ENCODE peak calls at places on chromosome 4, in four cellular contexts. H, T, D and I are unnamed samples.

GRCh38 chr4:145722561-145722960 is 42.6 kb downstream of the C4orf51 start:
- DNase-seq in T (no peak), D (no peak), H (no peak), I (no peak)

GRCh38 chr4:23022032-23022431 is 329.3 kb downstream of the GBA3 start:
- DNase-seq in H (no peak), D (peak), T (no peak), I (no peak)

GRCh38 chr4:242121-242848 is 63.0 kb downstream of the ZNF732 start:
- DNase-seq in H (no peak), T (peak), D (peak), I (peak)

GRCh38 chr4:164251257-164251656 is 502.7 kb upstream of the SMIM31 start:
- DNase-seq in H (no peak), D (no peak), T (no peak), I (no peak)

GRCh38 chr4:534101-534575 is 35.1 kb downstream of the PIGG start:
- DNase-seq in D (no peak), T (no peak), H (no peak), I (no peak)

GRCh38 chr4:151676301-151676700 is 84.5 kb downstream of the GATB start:
- DNase-seq in T (no peak), D (no peak), H (no peak), I (no peak)

GRCh38 chr4:126182801-126183200 is 868.0 kb downstream of the FAT4 start:
- DNase-seq in T (no peak), D (no peak), H (no peak), I (no peak)

GRCh38 chr4:53586121-53586816 is 5.0 kb downstream of the LNX1 start:
- DNase-seq in T (no peak), H (no peak), D (no peak), I (no peak)

GRCh38 chr4:73676136-73676535 is 55.9 kb upstream of the RASSF6 start:
- DNase-seq in T (no peak), H (no peak), D (no peak), I (no peak)

DNA sequence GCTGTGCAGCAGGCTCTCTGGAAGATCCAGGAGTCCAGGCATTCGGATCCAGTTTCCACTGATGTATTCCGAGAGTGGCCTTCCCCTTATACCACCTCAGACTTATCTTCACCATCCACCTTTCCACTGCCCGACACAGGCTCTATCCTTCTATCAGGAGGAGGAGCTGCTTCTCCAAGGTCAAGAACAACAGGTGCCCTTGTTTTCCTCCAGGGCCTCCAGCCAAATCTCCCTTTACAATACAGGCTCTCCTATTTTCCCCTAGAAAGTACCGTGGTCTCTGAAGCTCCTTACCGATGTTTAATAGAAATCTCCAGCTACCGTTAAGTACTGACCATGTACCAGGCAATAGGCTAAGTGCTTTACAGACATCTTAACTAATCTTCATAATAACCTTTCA is 61.3 kb downstream of the AFAP1 start:
- DNase-seq in H (no peak), T (no peak), D (no peak), I (no peak)
- H3K4me3 ChIP-seq in H (no peak), T (no peak), D (no peak), I (no peak)

GRCh38 chr4:2816401-2816954 is 23.6 kb downstream of the SH3BP2 start:
- DNase-seq in D (no peak), T (no peak), H (no peak), I (no peak)

GRCh38 chr4:2819244-2820215 is 24.1 kb upstream of the ADD1 start:
- DNase-seq in T (no peak), D (peak), H (no peak), I (no peak)

GRCh38 chr4:2817136-2817535 is 24.3 kb downstream of the SH3BP2 start:
- DNase-seq in T (no peak), H (no peak), D (peak), I (no peak)

GRCh38 chr4:2818351-2818939 is 25.2 kb upstream of the ADD1 start:
- DNase-seq in H (peak), T (no peak), D (peak), I (peak)

DNA sequence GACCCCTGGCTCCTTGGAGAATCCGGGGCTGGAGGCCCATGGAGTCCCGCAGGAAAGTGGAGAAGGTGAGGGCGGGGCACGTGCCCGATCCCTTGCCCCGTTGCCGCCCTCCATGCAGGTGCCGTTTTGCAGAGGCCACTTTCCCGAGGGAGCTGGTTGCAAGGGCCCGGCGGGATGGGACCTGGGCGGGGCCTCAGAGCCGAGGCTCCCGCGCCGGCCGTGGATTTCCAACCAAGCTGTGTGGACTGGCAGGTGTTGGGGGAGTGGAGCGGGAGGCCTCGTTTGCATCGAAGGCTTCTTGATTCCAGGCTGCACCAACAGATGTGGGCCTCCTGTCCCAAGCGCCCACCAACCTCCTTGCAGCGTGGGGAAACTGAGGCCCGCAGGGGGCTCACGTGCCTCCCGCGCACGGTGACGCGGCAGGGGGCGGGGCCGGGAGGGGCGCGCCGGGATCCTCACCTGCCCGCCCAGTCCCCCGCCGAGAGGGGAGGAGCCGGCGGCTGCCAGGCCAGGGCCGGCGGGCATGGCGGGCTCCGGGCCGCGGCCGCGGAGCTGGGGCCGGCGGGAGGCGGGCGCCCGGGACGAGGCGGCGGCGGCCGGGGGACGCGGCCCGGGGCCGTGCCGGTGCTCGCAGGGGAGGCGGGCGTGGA is 24.9 kb downstream of the SH3BP2 start:
- DNase-seq in H (peak), T (no peak), D (peak), I (peak)
- H3K27ac ChIP-seq in H (no peak), T (peak), D (no peak), I (peak)

DNA sequence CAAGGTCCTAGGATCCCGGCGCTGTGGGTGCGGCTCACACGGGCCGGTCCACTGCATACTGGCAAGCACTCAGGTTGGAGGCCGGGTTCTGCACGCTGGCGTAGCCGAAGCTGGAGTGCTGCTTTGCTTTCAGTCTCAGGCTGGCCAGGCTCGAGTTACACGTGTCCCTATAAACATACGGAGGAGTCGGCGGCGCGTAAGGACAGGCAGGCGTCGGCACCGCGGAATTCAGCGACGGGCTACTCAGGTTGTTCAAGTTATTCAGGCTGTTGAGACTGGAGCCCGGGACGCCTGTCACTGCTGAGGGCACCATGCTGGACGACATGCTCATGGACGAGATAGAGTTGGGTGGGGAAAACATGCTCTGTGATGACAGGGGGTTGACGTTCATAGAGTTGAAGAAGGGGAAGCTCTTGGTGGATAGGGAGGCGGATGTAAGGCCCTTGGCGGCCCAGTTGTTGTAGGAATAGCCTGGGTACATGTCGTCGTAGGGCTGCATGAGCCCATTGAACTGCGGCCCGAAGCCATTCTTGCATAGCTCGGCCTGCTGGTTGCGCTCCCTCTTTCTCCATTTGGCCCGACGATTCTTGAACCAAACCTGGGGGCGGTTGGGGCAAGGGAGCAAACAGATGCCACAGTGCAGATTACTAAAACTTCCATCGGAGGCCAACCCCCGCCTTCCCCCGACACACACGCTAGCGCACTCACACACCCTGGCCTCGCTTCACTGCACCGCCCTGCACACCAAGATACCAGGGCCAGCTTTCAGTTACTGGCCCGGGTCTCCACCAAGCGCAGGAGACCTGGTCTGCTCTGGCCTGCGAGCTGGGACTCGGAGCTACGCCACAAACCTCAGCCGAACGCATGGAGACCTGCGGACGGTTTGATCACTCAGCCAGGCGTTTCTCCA is 4.5 kb downstream of the PITX2 start:
- DNase-seq in H (no peak), T (no peak), D (peak), I (no peak)
- H3K4me3 ChIP-seq in H (no peak), T (no peak), D (no peak), I (no peak)

GRCh38 chr4:75630932-75631320 is 598 bp upstream of the CDKL2 start:
- DNase-seq in H (no peak), T (no peak), D (peak), I (no peak)
- H3K27ac ChIP-seq in H (no peak), T (peak), D (no peak), I (peak)

GRCh38 chr4:4402966-4403365 is 16.1 kb downstream of the NSG1 start:
- DNase-seq in T (no peak), D (no peak), H (no peak), I (no peak)
- H3K4me3 ChIP-seq in T (no peak), D (no peak), H (no peak), I (no peak)

DNA sequence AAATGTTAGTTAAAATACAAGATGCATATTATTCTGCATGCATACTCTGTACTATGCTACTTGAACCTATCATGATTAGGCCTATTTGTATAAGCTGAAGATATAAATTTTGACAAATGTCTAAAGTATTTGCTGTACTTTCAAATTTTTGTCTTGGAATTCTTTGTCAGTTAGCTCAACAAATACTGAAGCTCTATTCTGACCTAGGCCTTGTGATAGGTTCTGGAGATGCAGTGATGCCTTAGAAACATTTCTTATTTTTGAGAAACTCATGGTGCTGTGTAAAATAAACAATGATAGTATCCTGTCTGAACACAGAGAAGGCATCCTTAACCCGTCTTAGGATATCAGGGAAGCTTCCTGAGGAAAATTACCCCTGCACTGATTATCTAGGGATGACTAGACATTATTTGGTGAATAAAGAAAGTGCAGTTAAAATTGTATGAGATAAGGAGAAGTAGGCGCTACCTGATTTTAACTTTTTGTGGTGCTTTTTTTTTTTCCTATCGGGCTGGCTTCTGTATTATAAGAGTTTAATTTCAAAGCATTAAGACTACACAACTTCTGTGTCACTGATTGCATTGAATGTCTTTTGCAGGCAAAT is 43.4 kb downstream of the MOB1B start:
- DNase-seq in T (no peak), D (no peak), H (no peak), I (no peak)
- H3K27ac ChIP-seq in T (no peak), D (no peak), H (peak), I (no peak)

GRCh38 chr4:140157341-140157740 is 3.4 kb upstream of the MAML3 start:
- DNase-seq in D (no peak), T (no peak), H (no peak), I (no peak)
- H3K4me3 ChIP-seq in D (no peak), T (no peak), H (no peak), I (no peak)

DNA sequence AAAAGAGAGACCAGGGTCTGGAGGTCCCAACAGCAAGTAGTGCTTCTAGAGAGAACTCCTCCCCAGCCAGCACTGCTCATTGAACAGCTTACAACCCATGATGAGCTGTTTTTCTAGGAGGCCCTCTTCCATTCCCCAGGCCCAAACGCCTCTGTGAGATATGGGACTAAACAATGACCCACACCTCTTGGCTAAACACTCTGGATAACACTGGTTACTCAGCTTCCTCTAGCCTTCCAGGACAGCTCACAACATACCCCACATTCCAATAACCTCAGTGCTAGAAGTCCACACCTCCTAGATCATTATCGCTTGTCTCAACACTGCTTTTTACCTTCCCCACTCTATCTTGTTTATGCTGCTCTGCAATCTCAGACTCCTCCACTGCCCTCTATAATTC is 35.4 kb upstream of the PGRMC2 start:
- DNase-seq in H (no peak), T (no peak), D (no peak), I (no peak)
- H3K27ac ChIP-seq in H (peak), T (no peak), D (no peak), I (no peak)

GRCh38 chr4:102352774-102353173 is 7.5 kb upstream of the SLC39A8 start:
- DNase-seq in T (no peak), D (no peak), H (no peak), I (peak)
- H3K4me3 ChIP-seq in T (no peak), D (no peak), H (no peak), I (no peak)

GRCh38 chr4:185534850-185535761 is at the start of gene PDLIM3:
- DNase-seq in H (peak), T (peak), D (peak), I (peak)
- H3K27ac ChIP-seq in H (no peak), T (peak), D (peak), I (peak)